ENCODE peak calls at places on chromosomes 5 and 9, in ten cellular contexts. N is activated CD8-positive, alpha-beta T cell treated with anti-CD3 and anti-CD28 coated beads for 36 hours; U is NAMALWA; S is iPS-NIHi11; I is GM23338; A is A172; R is C1 segment of cervical spinal cord; J is left lobe of liver; E is Calu3; D is pancreas. O is an unnamed sample.

GRCh38 chr9:72538926-72539702 is 17.7 kb downstream of the TMC1 start:
- DNase-seq in N (no peak), U (no peak), S (no peak), I (no peak), A (no peak), R (no peak), J (no peak), E (no peak), D (no peak), O (no peak)

GRCh38 chr5:102818345-102818744 is 63.2 kb downstream of the PAM start:
- DNase-seq in N (no peak), U (no peak), S (no peak), I (no peak), A (no peak), R (no peak), J (no peak), E (no peak), D (no peak), O (no peak)

GRCh38 chr9:77876091-77876490 is 155.5 kb downstream of the GNAQ start:
- DNase-seq in N (no peak), U (no peak), S (peak), I (peak), A (peak), R (no peak), J (no peak), E (no peak), D (no peak), O (no peak)

GRCh38 chr5:88675758-88676636 is 207.0 kb downstream of the MEF2C start:
- DNase-seq in N (peak), U (peak), S (peak), I (peak), A (peak), R (peak), J (no peak), E (peak), D (peak), O (peak)

GRCh38 chr5:139458580-139459407 is 3.7 kb downstream of the ECSCR start:
- DNase-seq in N (peak), U (no peak), S (no peak), I (no peak), A (peak), R (no peak), J (no peak), E (peak), D (no peak), O (no peak)

GRCh38 chr9:135033487-135033886 is 54.0 kb upstream of the OLFM1 start:
- DNase-seq in N (no peak), U (no peak), S (no peak), I (no peak), A (no peak), R (no peak), J (peak), E (no peak), D (no peak), O (no peak)

GRCh38 chr9:133990366-133991210 is 1.5 kb downstream of the VAV2 start:
- DNase-seq in N (no peak), U (no peak), S (no peak), I (peak), A (peak), R (no peak), J (peak), E (peak), D (peak), O (peak)

GRCh38 chr5:170097934-170098333 is 7.8 kb upstream of the FOXI1 start:
- DNase-seq in N (no peak), U (no peak), S (no peak), I (peak), A (no peak), R (no peak), J (peak), E (no peak), D (no peak), O (no peak)

GRCh38 chr5:383066-383465 is 59.9 kb upstream of the EXOC3 start:
- DNase-seq in N (no peak), U (no peak), S (no peak), I (no peak), A (no peak), R (no peak), J (no peak), E (no peak), D (no peak), O (no peak)

GRCh38 chr5:143161893-143162520 is 241.5 kb downstream of the NR3C1 start:
- DNase-seq in N (no peak), U (no peak), S (no peak), I (no peak), A (no peak), R (no peak), J (no peak), E (no peak), D (no peak), O (no peak)

GRCh38 chr9:109315889-109316640 is 4.8 kb downstream of the EPB41L4B start:
- DNase-seq in N (no peak), U (no peak), S (peak), I (peak), A (peak), R (peak), J (peak), E (peak), D (peak), O (no peak)

GRCh38 chr5:144549580-144549979 is 378.9 kb downstream of the KCTD16 start:
- DNase-seq in N (no peak), U (no peak), S (no peak), I (no peak), A (peak), R (no peak), J (peak), E (no peak), D (peak), O (no peak)